ENCODE peak calls at places on chromosomes 4 and X, in four cellular contexts. P, O, U and G are unnamed samples.

GRCh38 chr4:188722911-188723310 is 583.7 kb downstream of the TRIML1 start:
- DNase-seq in O (no peak), P (no peak), U (no peak), G (no peak)

GRCh38 chrX:49186125-49187027 is at the start of gene PRICKLE3:
- DNase-seq in O (peak; percentile 82), P (peak; percentile 31), U (peak; percentile 95), G (peak; percentile 51)

GRCh38 chrX:136209016-136209738 is 42.0 kb downstream of the MAP7D3 start:
- DNase-seq in P (no peak), U (no peak), O (peak; percentile 57), G (no peak)

GRCh38 chrX:69154051-69154450 is 11.2 kb downstream of the PJA1 start:
- DNase-seq in U (no peak), P (no peak), O (no peak), G (no peak)

GRCh38 chr4:6071959-6072720 is 53.9 kb upstream of the C4orf50 start:
- DNase-seq in U (no peak), P (no peak), O (no peak), G (no peak)

GRCh38 chr4:23455482-23455881 is 434.4 kb downstream of the PPARGC1A start:
- DNase-seq in O (peak; percentile 73), P (no peak), U (no peak), G (no peak)

GRCh38 chrX:153970398-153971123 is 1.1 kb downstream of the HCFC1 start:
- DNase-seq in U (peak; percentile 82), P (peak; percentile 39), O (peak; percentile 63), G (no peak)

GRCh38 chrX:118562574-118563164 is 67.1 kb downstream of the DOCK11 start:
- DNase-seq in P (no peak), O (no peak), U (no peak), G (no peak)

GRCh38 chr4:98314791-98315565 is 53.8 kb downstream of the RAP1GDS1 start:
- DNase-seq in U (no peak), P (peak; percentile 37), O (no peak), G (no peak)

GRCh38 chr4:122787940-122788339 is 38.7 kb upstream of the FGF2 start:
- DNase-seq in U (no peak), P (no peak), O (no peak), G (no peak)

GRCh38 chr4:76108467-76109181 is 34.1 kb downstream of the ART3 start:
- DNase-seq in P (no peak), U (no peak), O (peak; percentile 46), G (no peak)

GRCh38 chr4:683982-684571 is 4.9 kb downstream of the SLC49A3 start:
- DNase-seq in O (peak; percentile 92), U (peak; percentile 72), P (peak; percentile 24), G (no peak)

GRCh38 chr4:118270492-118270891 is 82.3 kb downstream of the PRSS12 start:
- DNase-seq in P (peak; percentile 41), O (peak; percentile 78), U (no peak), G (no peak)

GRCh38 chrX:35842657-35843056 is 44.5 kb downstream of the MAGEB16 start:
- DNase-seq in O (peak; percentile 1), U (no peak), P (no peak), G (no peak)

GRCh38 chrX:125791781-125792180 is 374.3 kb downstream of the DCAF12L2 start:
- DNase-seq in U (no peak), P (no peak), O (no peak), G (no peak)

GRCh38 chr4:78584863-78585576 is 33.5 kb downstream of the ANXA3 start:
- DNase-seq in O (no peak), U (no peak), P (peak; percentile 24), G (no peak)

GRCh38 chr4:32219306-32220075 is 1499.3 kb downstream of the PCDH7 start:
- DNase-seq in O (no peak), U (no peak), P (no peak), G (no peak)

GRCh38 chr4:44098973-44099372 is 349.6 kb downstream of the KCTD8 start:
- DNase-seq in O (no peak), P (no peak), U (no peak), G (no peak)

GRCh38 chr4:73894021-73894420 is 24.8 kb downstream of the CXCL1 start:
- DNase-seq in P (no peak), U (no peak), O (no peak), G (no peak)

GRCh38 chrX:153526040-153526439 is 8.6 kb downstream of the ATP2B3 start:
- DNase-seq in U (no peak), O (no peak), P (no peak), G (no peak)

GRCh38 chr4:5051692-5052423 is 578 bp downstream of the STK32B start:
- DNase-seq in U (peak; percentile 88), P (no peak), O (peak; percentile 70), G (no peak)

GRCh38 chr4:139633195-139633594 is 32.4 kb upstream of the MGST2 start:
- DNase-seq in O (no peak), U (no peak), P (no peak), G (no peak)

GRCh38 chr4:139635966-139636365 is 29.7 kb upstream of the MGST2 start:
- DNase-seq in P (no peak), U (no peak), O (no peak), G (no peak)

GRCh38 chr4:139630991-139631390 is 34.6 kb upstream of the MGST2 start:
- DNase-seq in P (no peak), U (no peak), O (peak; percentile 49), G (no peak)

GRCh38 chr4:139629761-139630160 is 35.9 kb upstream of the MGST2 start:
- DNase-seq in O (no peak), P (no peak), U (no peak), G (no peak)

DNA sequence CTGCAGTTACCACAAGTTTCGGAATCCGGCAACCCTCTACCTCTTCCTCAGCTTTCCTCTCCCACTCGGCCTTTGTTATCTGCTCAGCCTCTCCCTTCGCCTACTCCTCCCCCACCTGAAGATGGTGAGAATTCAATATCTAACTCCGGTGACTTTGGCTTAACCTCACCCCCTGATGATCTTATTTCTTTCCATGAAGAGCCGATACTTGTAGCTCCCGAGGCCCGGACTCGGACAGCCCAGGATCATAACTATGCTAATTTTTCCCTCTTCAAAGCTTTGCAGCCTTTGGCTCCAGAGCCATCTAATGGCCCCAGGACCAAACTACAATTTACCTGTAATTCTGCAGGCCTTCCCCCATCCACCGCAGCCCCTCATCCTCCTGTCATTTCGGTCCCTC is 32.0 kb upstream of the MGST2 start:
- DNase-seq in O (peak; percentile 64), U (no peak), P (peak; percentile 10), G (no peak)
- TF ChIP-seq CTCF in O (peak; percentile 79), U (no peak), P (peak; percentile 61), G (peak; percentile 54)

GRCh38 chrX:139203681-139204575 is 326.6 kb upstream of the F9 start:
- DNase-seq in P (no peak), O (peak; percentile 13), U (peak; percentile 77), G (peak; percentile 41)
- TF ChIP-seq CTCF in P (no peak), O (peak; percentile 0), U (no peak), G (peak; percentile 39)

DNA sequence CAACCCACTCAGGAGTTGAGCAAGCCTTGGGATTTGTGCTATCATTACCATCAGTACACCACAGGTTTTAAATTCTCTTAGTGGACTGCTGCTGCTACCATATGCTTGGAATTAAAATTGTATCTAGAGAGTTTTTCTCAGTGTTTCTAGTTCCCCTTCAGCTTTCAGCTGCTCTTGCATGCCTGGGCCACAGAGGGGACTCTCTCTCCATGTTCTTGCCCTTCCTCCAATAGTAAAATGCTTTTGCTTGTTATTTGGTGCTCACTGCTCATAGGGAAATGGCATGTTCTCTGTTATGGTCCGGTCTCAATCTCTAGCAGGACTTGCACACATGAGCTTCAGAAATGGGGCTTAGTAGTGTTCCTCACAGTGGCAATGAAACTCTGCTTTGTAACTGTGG is 101.9 kb downstream of the IGSF1 start:
- DNase-seq in P (no peak), U (no peak), O (peak; percentile 14), G (no peak)
- TF ChIP-seq CTCF in P (no peak), U (no peak), O (peak; percentile 27), G (peak; percentile 39)

DNA sequence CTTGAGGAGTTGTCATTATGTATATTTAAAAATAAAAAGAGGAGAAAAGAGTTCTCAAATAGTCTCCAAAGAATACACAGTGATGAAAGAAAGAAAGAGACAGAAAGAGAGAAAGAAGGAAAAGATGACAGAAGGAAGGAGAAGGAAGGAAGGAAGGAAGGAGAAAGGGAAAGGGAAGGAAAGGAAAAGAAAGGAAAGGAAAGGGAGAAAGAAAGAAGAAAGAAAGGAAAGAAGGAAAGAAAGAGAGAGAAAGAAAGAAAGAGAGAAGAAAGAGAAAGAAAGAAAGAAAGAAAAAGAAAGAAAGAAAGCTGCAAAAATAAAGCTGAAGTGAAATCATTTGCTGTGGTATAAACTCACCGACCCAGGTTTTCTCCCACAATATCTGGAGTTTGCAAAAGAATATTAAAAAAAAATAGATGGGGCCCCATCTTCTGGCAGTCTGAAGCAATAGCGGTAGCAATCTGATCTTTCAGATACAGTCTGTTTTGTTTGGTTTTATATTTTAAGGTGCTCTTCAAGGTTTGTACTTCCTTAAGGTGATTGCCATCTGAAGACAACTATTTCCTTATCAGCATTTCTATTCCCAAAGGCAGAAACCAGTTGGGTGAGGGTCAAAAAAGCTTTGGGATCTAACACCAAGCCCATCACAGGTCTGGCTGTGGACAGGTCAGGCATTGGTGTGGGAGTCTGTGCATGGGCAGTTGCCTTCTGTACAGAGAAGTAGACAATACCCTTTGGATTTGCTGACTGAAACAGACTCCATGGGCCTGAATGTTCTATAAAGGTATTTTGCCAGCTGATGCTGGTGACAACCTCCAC is 160.4 kb downstream of the CPEB2 start:
- DNase-seq in P (peak; percentile 26), U (no peak), O (peak; percentile 8), G (no peak)
- TF ChIP-seq CTCF in P (peak; percentile 75), U (peak; percentile 47), O (peak; percentile 33), G (no peak)

GRCh38 chrX:9651737-9652136 is 113.9 kb downstream of the GPR143 start:
- DNase-seq in O (no peak), U (no peak), P (no peak), G (no peak)
- TF ChIP-seq CTCF in O (no peak), U (no peak), P (no peak), G (no peak)

DNA sequence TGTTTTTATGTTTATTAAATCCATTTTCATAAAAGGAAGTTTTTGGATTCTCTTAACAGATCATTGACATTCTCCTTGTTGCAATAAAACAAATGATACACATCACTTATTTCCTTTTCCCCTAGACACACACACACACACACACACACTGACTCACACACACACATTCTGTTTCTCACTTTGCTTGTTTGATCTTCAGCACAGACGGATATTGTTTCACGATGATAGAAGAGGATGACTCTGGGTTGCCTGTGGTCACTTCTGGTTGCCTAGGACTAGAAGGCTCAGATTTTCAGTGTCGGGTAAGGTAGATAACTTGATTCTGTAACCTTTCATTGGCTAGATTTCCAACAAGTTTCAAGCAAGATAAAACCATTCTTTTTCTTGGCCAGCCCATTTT is 356.8 kb downstream of the BMPR1B start:
- DNase-seq in U (no peak), O (no peak), P (no peak), G (no peak)
- TF ChIP-seq CTCF in U (no peak), O (no peak), P (no peak), G (no peak)

GRCh38 chr4:39638358-39639239 is at the start of gene SMIM14:
- DNase-seq in U (peak; percentile 99), O (peak; percentile 97), P (peak; percentile 98), G (peak; percentile 96)
- TF ChIP-seq CTCF in U (peak; percentile 37), O (no peak), P (no peak), G (no peak)

DNA sequence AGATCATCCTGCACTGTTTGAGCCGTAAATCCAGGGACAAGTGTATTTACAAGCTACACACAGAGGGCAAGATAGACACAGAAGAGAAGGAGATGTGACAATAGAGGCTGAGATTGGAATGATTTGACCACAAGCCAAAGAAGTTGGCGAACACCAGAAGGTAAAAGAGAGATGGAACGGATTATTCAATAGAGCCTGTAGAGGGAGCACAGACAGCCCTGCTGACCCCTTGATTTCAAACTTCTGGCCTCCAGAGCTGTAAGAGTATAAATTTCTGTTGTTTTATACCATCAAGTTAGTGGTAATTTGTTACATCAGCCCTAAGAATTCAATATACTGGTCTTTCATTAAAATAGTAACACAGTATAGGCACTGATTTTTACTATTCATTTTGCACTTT is 447.8 kb downstream of the FAT4 start:
- DNase-seq in O (peak; percentile 53), P (no peak), U (no peak), G (no peak)
- TF ChIP-seq CTCF in O (peak; percentile 62), P (peak; percentile 56), U (no peak), G (peak; percentile 28)